ENCODE peak calls at places on chromosomes 13 and 19, in four cellular contexts. A, T, Q and D are unnamed samples.

GRCh38 chr19:40398417-40399056 is 8.6 kb upstream of the HIPK4 start:
- ATAC-seq in A (no peak), T (no peak), Q (no peak), D (no peak)

GRCh38 chr13:93230466-93230865 is 3.9 kb downstream of the GPC6 start:
- ATAC-seq in A (peak; percentile 32), T (no peak), Q (no peak), D (peak; percentile 59)

GRCh38 chr13:98892821-98893220 is 85.0 kb downstream of the DOCK9 start:
- ATAC-seq in A (no peak), T (no peak), Q (no peak), D (no peak)

GRCh38 chr19:51020988-51021651 is 1.6 kb upstream of the KLK10 start:
- ATAC-seq in A (no peak), T (peak; percentile 52), Q (peak; percentile 25), D (no peak)

GRCh38 chr13:33911521-33911920 is 93.6 kb downstream of the RFC3 start:
- ATAC-seq in A (no peak), T (no peak), Q (no peak), D (no peak)

GRCh38 chr19:46716013-46716671 is 772 bp downstream of the PRKD2 start:
- ATAC-seq in A (peak; percentile 2), T (no peak), Q (peak; percentile 6), D (no peak)

GRCh38 chr19:46413262-46414031 is at the start of gene CCDC8:
- ATAC-seq in A (peak; percentile 79), T (peak; percentile 78), Q (no peak), D (peak; percentile 84)

GRCh38 chr13:98466634-98467236 is 110.2 kb downstream of the STK24 start:
- ATAC-seq in A (no peak), T (peak; percentile 66), Q (peak; percentile 74), D (peak; percentile 33)

GRCh38 chr19:29947871-29948270 is 5.8 kb downstream of the URI1 start:
- ATAC-seq in A (no peak), T (no peak), Q (no peak), D (no peak)

GRCh38 chr13:48636550-48636949 is 17.2 kb upstream of the CYSLTR2 start:
- ATAC-seq in A (no peak), T (no peak), Q (no peak), D (no peak)

GRCh38 chr19:13063461-13064091 is 39.1 kb downstream of the LYL1 start:
- ATAC-seq in A (peak; percentile 73), T (no peak), Q (no peak), D (peak; percentile 40)

GRCh38 chr13:100526299-100527030 is 62.1 kb downstream of the GGACT start:
- ATAC-seq in A (no peak), T (no peak), Q (no peak), D (no peak)

GRCh38 chr19:401836-402535 is 7.0 kb downstream of the C2CD4C start:
- ATAC-seq in A (no peak), T (no peak), Q (no peak), D (no peak)

GRCh38 chr13:54004026-54004699 is 975.5 kb downstream of the OLFM4 start:
- ATAC-seq in A (no peak), T (no peak), Q (no peak), D (no peak)

GRCh38 chr13:81872581-81872980 is 1531.7 kb upstream of the SPRY2 start:
- ATAC-seq in A (no peak), T (no peak), Q (peak; percentile 63), D (no peak)

GRCh38 chr13:77507931-77508776 is 27.4 kb upstream of the SCEL start:
- ATAC-seq in A (no peak), T (no peak), Q (no peak), D (no peak)

GRCh38 chr13:110062077-110062776 is 244.7 kb downstream of the COL4A1 start:
- ATAC-seq in A (peak; percentile 43), T (no peak), Q (no peak), D (peak; percentile 21)

GRCh38 chr19:41095703-41096102 is 7.5 kb downstream of the CYP2A13 start:
- ATAC-seq in A (no peak), T (no peak), Q (no peak), D (no peak)

GRCh38 chr19:30525383-30525782 is 153.2 kb downstream of the ZNF536 start:
- ATAC-seq in A (no peak), T (no peak), Q (no peak), D (no peak)

GRCh38 chr13:33184131-33184485 is 101.4 kb downstream of the STARD13 start:
- ATAC-seq in A (no peak), T (no peak), Q (no peak), D (no peak)

DNA sequence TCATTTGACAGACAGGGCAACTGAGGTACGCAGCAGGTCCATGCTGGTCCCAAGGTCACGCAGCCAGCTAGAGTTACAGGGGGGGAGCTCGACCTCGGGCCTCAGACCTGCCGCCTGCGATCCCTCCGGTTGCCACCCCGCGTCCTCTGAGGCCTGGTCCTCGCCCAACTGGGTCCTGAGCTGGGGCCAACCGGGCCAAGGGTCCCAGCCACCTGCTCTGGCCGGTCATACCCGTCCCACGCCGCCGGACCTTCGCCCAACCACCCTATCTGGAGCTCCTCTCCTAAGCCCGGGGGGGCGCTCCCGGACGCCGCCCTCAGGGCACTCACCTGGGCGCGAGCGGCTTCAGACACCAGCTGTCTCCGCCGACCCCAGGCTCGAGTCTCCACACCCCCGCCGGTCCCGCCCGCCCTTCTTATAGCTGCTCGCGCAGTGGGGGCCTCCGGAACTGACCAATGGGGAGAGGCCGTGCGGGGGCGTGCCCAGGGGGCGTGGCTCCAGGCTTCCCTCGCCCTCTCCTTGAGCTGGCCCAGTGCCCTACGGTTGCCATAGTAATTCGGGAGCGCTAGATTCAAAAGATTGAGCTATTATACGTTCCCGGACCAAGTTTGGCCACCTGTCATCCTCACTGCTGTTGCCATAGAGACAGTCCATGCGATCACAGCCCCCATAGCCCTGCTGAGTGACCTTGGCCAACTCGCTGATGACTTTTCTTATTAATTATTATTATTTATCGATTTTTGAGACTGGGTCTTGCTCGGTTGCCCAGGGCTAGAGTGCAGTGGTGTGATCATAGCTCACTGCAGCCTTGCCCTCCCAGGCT is at the start of gene PLIN5:
- ATAC-seq in A (peak; percentile 56), T (peak; percentile 83), Q (peak; percentile 61), D (peak; percentile 90)
- H3K27ac ChIP-seq in A (peak within 1 kb of the TSS; percentile 89), T (no peak within 1 kb of the TSS), Q (peak within 1 kb of the TSS; percentile 38), D (no peak within 1 kb of the TSS)

DNA sequence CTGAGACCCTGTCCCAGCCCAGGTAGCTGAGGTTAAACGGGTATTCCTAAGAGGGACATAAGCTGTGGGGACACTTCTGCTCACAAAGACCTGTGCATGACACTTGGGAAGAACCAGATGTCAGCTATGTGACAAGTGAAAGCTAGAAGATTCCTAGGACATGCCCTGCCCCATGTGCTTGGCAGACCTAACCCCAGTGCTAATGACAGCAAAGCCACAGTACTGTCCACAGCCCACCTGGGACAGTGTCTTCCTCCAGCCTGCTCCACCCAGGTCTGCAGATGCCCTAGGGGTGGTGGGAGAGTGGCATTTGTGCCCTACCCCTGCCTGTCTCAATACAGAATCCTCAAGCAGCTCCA is 18.4 kb upstream of the EPHX3 start:
- ATAC-seq in A (peak; percentile 28), T (no peak), Q (no peak), D (no peak)
- H3K27ac ChIP-seq in A (peak overlapping the region; percentile 91), T (no peak overlapping the region), Q (no peak overlapping the region), D (peak overlapping the region; percentile 83)

DNA sequence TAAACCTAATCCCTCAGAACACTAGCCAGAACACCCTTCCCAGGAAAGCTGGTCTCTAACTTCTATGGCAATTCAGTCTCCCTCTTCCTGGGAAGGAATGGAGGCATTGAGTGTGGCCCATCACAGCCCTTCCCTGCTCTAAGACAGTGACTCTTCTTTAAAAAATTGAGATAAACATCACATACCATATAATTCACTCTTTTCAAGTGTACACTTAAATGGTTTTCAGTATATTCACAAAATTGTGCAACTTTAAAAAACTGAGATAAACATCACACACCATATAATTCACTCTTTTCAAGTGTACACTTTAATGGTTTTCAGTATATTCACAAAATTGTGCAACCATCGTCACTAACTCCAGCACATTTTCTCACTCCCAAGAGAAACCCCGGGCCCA is 116.5 kb downstream of the MIPEP start:
- ATAC-seq in A (no peak), T (no peak), Q (no peak), D (no peak)
- H3K27ac ChIP-seq in A (no peak overlapping the region), T (no peak overlapping the region), Q (no peak overlapping the region), D (no peak overlapping the region)

DNA sequence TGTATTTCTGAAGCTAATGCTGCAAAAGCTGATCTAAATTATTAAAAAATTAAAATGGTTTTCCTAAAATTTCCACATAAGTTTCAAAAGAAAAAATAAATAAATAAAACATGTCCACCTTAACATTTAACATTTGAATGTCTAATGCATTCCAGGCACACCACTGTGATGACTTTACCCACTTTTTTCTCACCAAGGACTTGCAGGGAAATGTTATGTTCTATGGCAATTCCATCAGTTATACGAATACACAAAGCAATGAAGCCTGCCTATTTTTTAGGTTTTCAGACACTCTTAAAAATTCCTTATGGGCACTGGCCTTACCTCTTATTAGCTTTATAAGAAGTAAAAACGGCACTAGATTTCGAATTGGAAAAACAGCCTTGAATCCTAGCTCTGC is 10.2 kb downstream of the TSC22D1 start:
- ATAC-seq in A (no peak), T (no peak), Q (no peak), D (no peak)
- H3K27ac ChIP-seq in A (no peak overlapping the region), T (no peak overlapping the region), Q (no peak overlapping the region), D (no peak overlapping the region)

DNA sequence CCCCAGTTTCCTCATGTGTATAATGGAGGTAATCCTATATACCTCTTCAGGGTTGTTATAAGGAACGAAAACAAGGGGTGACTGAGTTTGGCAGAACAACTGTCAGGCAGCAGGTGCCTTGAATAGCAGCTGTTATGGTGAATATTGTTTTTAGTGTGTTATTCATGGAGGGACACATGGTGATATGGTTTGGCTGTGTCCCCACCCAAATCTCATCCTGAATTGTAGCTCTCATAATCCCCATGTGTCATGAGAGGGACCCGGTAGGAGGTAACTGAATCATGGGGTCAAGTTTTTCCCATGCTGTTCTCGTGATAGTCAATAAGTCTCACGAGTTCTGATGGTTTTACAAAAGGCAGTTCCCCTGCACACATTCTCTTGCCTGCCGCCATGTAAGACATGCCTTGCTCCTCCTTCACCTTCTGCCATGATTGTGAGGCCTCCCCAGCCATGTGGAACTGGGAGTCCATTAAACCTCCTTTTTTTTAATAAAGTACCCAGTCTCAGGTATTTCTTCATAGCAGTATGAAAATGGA is 12.2 kb downstream of the IGSF23 start:
- ATAC-seq in A (no peak), T (no peak), Q (no peak), D (no peak)
- H3K27ac ChIP-seq in A (no peak overlapping the region), T (no peak overlapping the region), Q (peak overlapping the region; percentile 69), D (no peak overlapping the region)

DNA sequence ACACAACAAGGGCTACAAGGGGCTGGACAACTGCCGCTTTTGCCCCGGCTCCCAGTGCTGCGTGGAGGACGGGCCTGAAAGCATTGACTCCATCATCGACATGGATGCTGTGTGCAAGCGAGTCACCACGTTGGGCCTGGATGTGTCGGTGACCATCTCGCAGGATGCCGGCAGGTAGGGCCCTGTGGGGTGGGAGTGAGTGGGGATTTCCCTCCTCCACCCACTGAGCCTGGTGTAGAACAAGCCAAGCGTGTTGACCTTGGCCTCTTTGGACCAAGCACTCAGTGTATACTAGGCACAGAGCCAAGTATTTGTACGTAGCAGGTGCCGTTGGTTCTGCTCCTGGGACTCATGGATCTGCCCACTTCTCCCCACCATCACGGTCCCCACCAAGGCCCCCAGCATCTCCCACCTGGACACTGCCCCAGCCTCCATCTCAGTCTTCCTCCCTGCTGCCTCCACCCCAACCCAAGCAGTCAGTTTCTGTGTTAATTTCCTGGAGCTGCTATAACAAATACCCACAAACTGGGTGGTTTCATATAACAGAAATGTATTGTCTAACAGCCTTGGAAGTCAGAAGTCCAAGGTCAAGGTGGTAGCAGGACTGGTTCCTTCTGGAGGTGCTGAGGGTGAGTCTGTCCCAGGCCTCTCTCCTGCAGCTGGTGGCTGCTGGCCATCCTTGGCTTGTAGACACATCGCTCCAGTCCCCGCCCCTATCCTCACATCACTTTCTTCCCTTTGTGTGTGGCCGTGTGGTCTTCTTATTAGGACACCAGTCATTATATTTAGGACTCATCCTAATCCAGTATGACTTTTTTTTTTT is 17.3 kb downstream of the PGPEP1 start:
- ATAC-seq in A (no peak), T (no peak), Q (peak; percentile 85), D (no peak)
- H3K27ac ChIP-seq in A (no peak overlapping the region), T (peak overlapping the region; percentile 54), Q (peak overlapping the region; percentile 32), D (no peak overlapping the region)